ENCODE peak calls at places on chromosomes 1 and 21, in eight cellular contexts. C, X, T, Q, B, F, R and E are unnamed samples.

GRCh38 chr1:207364622-207365021 is 43.1 kb downstream of the CD55 start:
- DNase-seq in X (no peak), B (no peak), Q (no peak), F (no peak), R (no peak), T (no peak), C (no peak), E (no peak)

GRCh38 chr1:16625497-16626408 is 12.4 kb upstream of the NBPF1 start:
- DNase-seq in B (no peak), Q (no peak), X (no peak), R (no peak), C (peak; percentile 29), F (no peak), T (no peak), E (no peak)

GRCh38 chr1:1033009-1033587 is 13.2 kb downstream of the AGRN start:
- DNase-seq in T (peak; percentile 95), F (peak; percentile 61), Q (peak; percentile 52), R (peak; percentile 88), X (peak; percentile 75), C (peak; percentile 92), B (no peak), E (peak; percentile 92)

GRCh38 chr1:18883636-18884418 is 18.5 kb downstream of the ALDH4A1 start:
- DNase-seq in B (peak; percentile 70), X (peak; percentile 62), F (peak; percentile 63), C (peak; percentile 73), R (peak; percentile 55), T (peak; percentile 90), Q (no peak), E (peak; percentile 78)

GRCh38 chr1:161013591-161014513 is 7.1 kb downstream of the F11R start:
- DNase-seq in F (peak; percentile 87), X (peak; percentile 20), C (peak; percentile 93), T (no peak), R (peak; percentile 22), B (peak; percentile 90), Q (peak; percentile 91), E (peak; percentile 99)

GRCh38 chr1:2829846-2830615 is 28.5 kb upstream of the TTC34 start:
- DNase-seq in Q (no peak), R (no peak), C (no peak), B (no peak), X (no peak), T (no peak), F (no peak), E (no peak)

GRCh38 chr1:233406339-233406960 is 78.9 kb downstream of the MAP3K21 start:
- DNase-seq in X (no peak), Q (no peak), T (peak; percentile 63), F (no peak), C (no peak), B (no peak), R (no peak), E (no peak)

GRCh38 chr1:27536767-27537166 is 46.8 kb upstream of the WASF2 start:
- DNase-seq in T (peak; percentile 98), X (no peak), R (no peak), F (peak; percentile 82), Q (no peak), B (no peak), C (peak; percentile 27), E (peak; percentile 51)

GRCh38 chr1:222239130-222239529 is 308.8 kb downstream of the HHIPL2 start:
- DNase-seq in C (no peak), T (no peak), F (no peak), R (no peak), Q (no peak), B (no peak), X (no peak), E (no peak)

GRCh38 chr21:42460391-42461184 is 35.4 kb downstream of the RSPH1 start:
- DNase-seq in Q (no peak), T (no peak), B (no peak), F (no peak), X (no peak), R (no peak), C (peak; percentile 61), E (no peak)

GRCh38 chr21:34187935-34188334 is 114.6 kb downstream of the MRPS6 start:
- DNase-seq in R (no peak), T (peak; percentile 58), Q (no peak), C (no peak), B (no peak), F (no peak), X (no peak), E (no peak)

GRCh38 chr1:233327938-233328660 is 575 bp downstream of the MAP3K21 start:
- DNase-seq in X (no peak), C (peak; percentile 32), B (peak; percentile 17), F (no peak), T (peak; percentile 62), Q (no peak), R (peak; percentile 3), E (peak; percentile 54)

GRCh38 chr1:209805341-209805781 is 581 bp downstream of the IRF6 start:
- DNase-seq in B (no peak), Q (no peak), R (no peak), C (peak; percentile 46), T (no peak), X (no peak), F (no peak), E (no peak)

GRCh38 chr1:23100074-23100748 is 68.4 kb downstream of the LUZP1 start:
- DNase-seq in T (peak; percentile 88), C (no peak), F (peak; percentile 89), Q (peak; percentile 51), X (no peak), R (no peak), B (peak; percentile 80), E (peak; percentile 93)

GRCh38 chr1:207910678-207911354 is at the start of gene CD34:
- DNase-seq in T (peak; percentile 65), R (no peak), X (no peak), C (no peak), F (no peak), Q (no peak), B (no peak), E (peak; percentile 16)

GRCh38 chr1:183205196-183205781 is 19.2 kb downstream of the LAMC2 start:
- DNase-seq in B (no peak), C (no peak), F (peak; percentile 95), X (no peak), R (no peak), Q (no peak), T (no peak), E (no peak)

GRCh38 chr1:30915491-30916230 is 7.1 kb upstream of the SDC3 start:
- DNase-seq in X (no peak), T (no peak), R (no peak), F (no peak), Q (no peak), B (no peak), C (peak; percentile 5), E (no peak)

GRCh38 chr1:97875996-97876395 is 44.8 kb downstream of the DPYD start:
- DNase-seq in F (peak; percentile 70), Q (no peak), X (no peak), T (no peak), B (peak; percentile 13), R (no peak), C (no peak), E (peak; percentile 62)

GRCh38 chr1:15210651-15211390 is 36.2 kb upstream of the FHAD1 start:
- DNase-seq in T (no peak), Q (no peak), R (no peak), C (no peak), F (no peak), B (no peak), X (no peak), E (no peak)

GRCh38 chr1:207304710-207305151 is 16.7 kb upstream of the CD55 start:
- DNase-seq in T (peak; percentile 8), R (no peak), X (no peak), B (peak; percentile 53), C (no peak), F (peak; percentile 60), Q (peak; percentile 86), E (peak; percentile 76)

GRCh38 chr21:41776778-41777177 is 9.9 kb upstream of the RIPK4 start:
- DNase-seq in F (no peak), X (no peak), T (no peak), Q (no peak), B (no peak), C (no peak), R (no peak), E (no peak)

GRCh38 chr21:34333150-34333739 is 30.6 kb upstream of the KCNE2 start:
- DNase-seq in R (no peak), B (no peak), X (no peak), F (no peak), Q (no peak), C (no peak), T (peak; percentile 96), E (no peak)

GRCh38 chr1:25819496-25820246 is at the start of gene MTFR1L:
- DNase-seq in F (peak; percentile 65), T (peak; percentile 92), C (peak; percentile 95), X (peak; percentile 79), B (peak; percentile 92), R (peak; percentile 88), Q (no peak), E (peak; percentile 89)

GRCh38 chr1:59178803-59179202 is 118.1 kb upstream of the FGGY start:
- DNase-seq in C (no peak), T (no peak), Q (no peak), R (no peak), B (no peak), X (no peak), F (no peak), E (no peak)

GRCh38 chr21:26912466-26912865 is 54.4 kb downstream of the ADAMTS5 start:
- DNase-seq in B (no peak), Q (no peak), X (no peak), F (no peak), C (no peak), R (no peak), T (no peak), E (no peak)

GRCh38 chr1:186738896-186739295 is 58.7 kb upstream of the PTGS2 start:
- DNase-seq in X (no peak), B (no peak), Q (no peak), F (no peak), C (no peak), R (no peak), T (no peak), E (peak; percentile 44)

GRCh38 chr21:36446296-36446695 is 33.6 kb downstream of the CLDN14 start:
- DNase-seq in F (no peak), R (no peak), C (no peak), Q (no peak), T (peak; percentile 58), B (no peak), X (no peak), E (no peak)

GRCh38 chr1:150154143-150154542 is 4.4 kb downstream of the PLEKHO1 start:
- DNase-seq in B (no peak), R (no peak), X (no peak), T (no peak), Q (no peak), F (no peak), C (no peak), E (no peak)

GRCh38 chr1:85278853-85279314 is 2.5 kb upstream of the BCL10 start:
- DNase-seq in T (peak; percentile 82), F (peak; percentile 94), C (peak; percentile 73), B (peak; percentile 86), X (no peak), Q (peak; percentile 96), R (peak; percentile 42), E (peak; percentile 95)

GRCh38 chr1:106978477-106979322 is 77.8 kb upstream of the PRMT6 start:
- DNase-seq in R (no peak), B (peak; percentile 4), X (no peak), T (no peak), Q (peak; percentile 22), F (peak; percentile 96), C (no peak), E (peak; percentile 57)

GRCh38 chr1:25799758-25800537 is at the start of gene SELENON:
- DNase-seq in B (peak; percentile 45), C (peak; percentile 59), T (peak; percentile 73), F (peak; percentile 45), Q (no peak), R (no peak), X (no peak), E (peak; percentile 37)

GRCh38 chr1:52994658-52995057 is 67.4 kb upstream of the PODN start:
- DNase-seq in F (no peak), B (no peak), C (no peak), T (no peak), R (no peak), X (no peak), Q (no peak), E (no peak)

GRCh38 chr1:241569848-241570247 is 37.7 kb downstream of the KMO start:
- DNase-seq in F (no peak), T (no peak), C (no peak), B (no peak), R (no peak), X (no peak), Q (no peak), E (no peak)

GRCh38 chr21:43355925-43356289 is 71.0 kb downstream of the SIK1 start:
- DNase-seq in F (no peak), Q (no peak), C (no peak), T (no peak), R (no peak), B (no peak), X (no peak), E (no peak)